ENCODE peak calls at places on chromosomes 16 and 17, in six cellular contexts. I is HT-29; P is CD4-positive, alpha-beta T cell; V is NCI-H510A treated with DMSO at 0.1 percent for 48 hours; Z is AG08395; R is mesendoderm. D is an unnamed sample.

GRCh38 chr17:61208301-61209098 is 191.1 kb upstream of the TBX2 start:
- DNase-seq in I (peak), R (no peak), P (no peak), Z (no peak), V (peak), D (peak)

GRCh38 chr16:25052161-25052511 is 37.0 kb upstream of the ARHGAP17 start:
- DNase-seq in V (no peak), Z (no peak), P (no peak), I (no peak), R (no peak), D (no peak)

GRCh38 chr17:73591278-73592078 is 52.8 kb downstream of the SDK2 start:
- DNase-seq in Z (no peak), R (no peak), I (no peak), V (peak), P (peak), D (no peak)

GRCh38 chr16:50739031-50739430 is 2.9 kb upstream of the CYLD start:
- DNase-seq in V (no peak), Z (no peak), I (no peak), P (no peak), R (no peak), D (no peak)

GRCh38 chr17:65158622-65159021 is 21.5 kb downstream of the RGS9 start:
- DNase-seq in R (no peak), I (no peak), V (no peak), P (no peak), Z (no peak), D (no peak)

GRCh38 chr16:80614908-80615696 is 74.3 kb downstream of the DYNLRB2 start:
- DNase-seq in V (no peak), I (peak), R (peak), Z (peak), P (no peak), D (no peak)

GRCh38 chr17:50037321-50038107 is 18.4 kb upstream of the ITGA3 start:
- DNase-seq in R (no peak), I (peak), Z (peak), P (no peak), V (no peak), D (peak)

GRCh38 chr17:33055171-33055611 is 63.5 kb downstream of the SPACA3 start:
- DNase-seq in V (no peak), I (no peak), P (no peak), Z (no peak), R (peak), D (no peak)

GRCh38 chr17:49576906-49577650 is 1.4 kb downstream of the NXPH3 start:
- DNase-seq in I (no peak), R (no peak), P (no peak), V (no peak), Z (no peak), D (no peak)

GRCh38 chr17:3804503-3804931 is 3.5 kb upstream of the ITGAE start:
- DNase-seq in P (no peak), I (no peak), R (no peak), Z (no peak), V (no peak), D (no peak)

GRCh38 chr17:38417210-38417951 is 10.9 kb upstream of the ARHGAP23 start:
- DNase-seq in Z (no peak), P (no peak), I (no peak), R (peak), V (peak), D (no peak)

GRCh38 chr16:87602821-87603683 is 744 bp downstream of the JPH3 start:
- DNase-seq in Z (no peak), V (no peak), I (no peak), R (peak), P (no peak), D (no peak)

GRCh38 chr17:71208111-71208704 is 912.6 kb upstream of the SOX9 start:
- DNase-seq in R (no peak), Z (peak), I (no peak), P (no peak), V (no peak), D (peak)

D was measured in fibroblast of gingiva.